ENCODE peak calls at places on chromosomes 3 and 15, in five cellular contexts. One of them, this sample, is unnamed.

GRCh38 chr15:48060396-48060795 is 60.4 kb upstream of the SLC24A5 start:
- DNase-seq in HCT116: no peak
- DNase-seq in hepatocyte: no peak
- DNase-seq in SK-N-SH: no peak
- DNase-seq in OCI-LY7: no peak
- DNase-seq in this sample: no peak

GRCh38 chr3:13535905-13536304 is 13.0 kb upstream of the FBLN2 start:
- DNase-seq in HCT116: no peak
- DNase-seq in hepatocyte: no peak
- DNase-seq in SK-N-SH: peak; percentile 74
- DNase-seq in OCI-LY7: no peak
- DNase-seq in this sample: no peak

GRCh38 chr3:13879946-13880810 is at the start of gene WNT7A:
- DNase-seq in HCT116: no peak
- DNase-seq in hepatocyte: peak; percentile 78
- DNase-seq in SK-N-SH: peak; percentile 91
- DNase-seq in OCI-LY7: no peak
- DNase-seq in this sample: peak; percentile 46

GRCh38 chr3:33437556-33438283 is 2.5 kb downstream of the UBP1 start:
- DNase-seq in HCT116: no peak
- DNase-seq in hepatocyte: peak; percentile 48
- DNase-seq in SK-N-SH: no peak
- DNase-seq in OCI-LY7: peak; percentile 6
- DNase-seq in this sample: peak; percentile 68

GRCh38 chr15:52021128-52021671 is 2.2 kb downstream of the MAPK6 start:
- DNase-seq in HCT116: peak; percentile 54
- DNase-seq in hepatocyte: peak; percentile 86
- DNase-seq in SK-N-SH: peak; percentile 33
- DNase-seq in OCI-LY7: peak; percentile 61
- DNase-seq in this sample: peak; percentile 96

GRCh38 chr3:24487325-24488242 is 7.1 kb downstream of the THRB start:
- DNase-seq in HCT116: no peak
- DNase-seq in hepatocyte: no peak
- DNase-seq in SK-N-SH: no peak
- DNase-seq in OCI-LY7: no peak
- DNase-seq in this sample: no peak

GRCh38 chr15:88653200-88654064 is 14.6 kb downstream of the ISG20 start:
- DNase-seq in HCT116: no peak
- DNase-seq in hepatocyte: no peak
- DNase-seq in SK-N-SH: peak; percentile 59
- DNase-seq in OCI-LY7: no peak
- DNase-seq in this sample: no peak

GRCh38 chr3:12993022-12993622 is 80.1 kb downstream of the IQSEC1 start:
- DNase-seq in HCT116: no peak
- DNase-seq in hepatocyte: peak; percentile 61
- DNase-seq in SK-N-SH: peak; percentile 63
- DNase-seq in OCI-LY7: no peak
- DNase-seq in this sample: peak; percentile 35

GRCh38 chr15:48285329-48286214 is 45.7 kb upstream of the DUT start:
- DNase-seq in HCT116: peak; percentile 72
- DNase-seq in hepatocyte: peak; percentile 86
- DNase-seq in SK-N-SH: peak; percentile 61
- DNase-seq in OCI-LY7: peak; percentile 76
- DNase-seq in this sample: peak; percentile 77

GRCh38 chr3:31614162-31614921 is 81.6 kb downstream of the STT3B start:
- DNase-seq in HCT116: no peak
- DNase-seq in hepatocyte: no peak
- DNase-seq in SK-N-SH: no peak
- DNase-seq in OCI-LY7: no peak
- DNase-seq in this sample: peak; percentile 7

GRCh38 chr3:178155521-178155920 is 380.7 kb upstream of the KCNMB2 start:
- DNase-seq in HCT116: no peak
- DNase-seq in hepatocyte: no peak
- DNase-seq in SK-N-SH: no peak
- DNase-seq in OCI-LY7: no peak
- DNase-seq in this sample: no peak

GRCh38 chr15:74240002-74240568 is 4.0 kb downstream of the CCDC33 start:
- DNase-seq in HCT116: peak; percentile 88
- DNase-seq in hepatocyte: peak; percentile 52
- DNase-seq in SK-N-SH: peak; percentile 82
- DNase-seq in OCI-LY7: no peak
- DNase-seq in this sample: peak; percentile 86

GRCh38 chr3:113436794-113437193 is 4.5 kb downstream of the CFAP44 start:
- DNase-seq in HCT116: no peak
- DNase-seq in hepatocyte: peak; percentile 46
- DNase-seq in SK-N-SH: no peak
- DNase-seq in OCI-LY7: no peak
- DNase-seq in this sample: peak; percentile 81

GRCh38 chr3:160919942-160920341 is 163.9 kb downstream of the PPM1L start:
- DNase-seq in HCT116: no peak
- DNase-seq in hepatocyte: no peak
- DNase-seq in SK-N-SH: no peak
- DNase-seq in OCI-LY7: no peak
- DNase-seq in this sample: no peak

GRCh38 chr3:175399156-175399840 is 540.2 kb downstream of the NAALADL2 start:
- DNase-seq in HCT116: no peak
- DNase-seq in hepatocyte: no peak
- DNase-seq in SK-N-SH: no peak
- DNase-seq in OCI-LY7: no peak
- DNase-seq in this sample: no peak

GRCh38 chr3:129132097-129132866 is 10.7 kb upstream of the RAB43 start:
- DNase-seq in HCT116: no peak
- DNase-seq in hepatocyte: no peak
- DNase-seq in SK-N-SH: no peak
- DNase-seq in OCI-LY7: no peak
- DNase-seq in this sample: no peak

GRCh38 chr15:67824900-67825879 is at the start of gene SKOR1:
- DNase-seq in HCT116: no peak
- DNase-seq in hepatocyte: peak; percentile 62
- DNase-seq in SK-N-SH: peak; percentile 65
- DNase-seq in OCI-LY7: no peak
- DNase-seq in this sample: peak; percentile 70

GRCh38 chr15:31254431-31255175 is 72.0 kb upstream of the KLF13 start:
- DNase-seq in HCT116: no peak
- DNase-seq in hepatocyte: peak; percentile 56
- DNase-seq in SK-N-SH: no peak
- DNase-seq in OCI-LY7: peak; percentile 79
- DNase-seq in this sample: peak; percentile 31

GRCh38 chr15:74727727-74728126 is 2.4 kb upstream of the CYP1A1 start:
- DNase-seq in HCT116: no peak
- DNase-seq in hepatocyte: no peak
- DNase-seq in SK-N-SH: peak; percentile 41
- DNase-seq in OCI-LY7: no peak
- DNase-seq in this sample: no peak

GRCh38 chr3:184582583-184582982 is 21.0 kb downstream of the EPHB3 start:
- DNase-seq in HCT116: no peak
- DNase-seq in hepatocyte: no peak
- DNase-seq in SK-N-SH: no peak
- DNase-seq in OCI-LY7: no peak
- DNase-seq in this sample: peak; percentile 91

GRCh38 chr3:127566801-127567200 is 23.7 kb downstream of the TPRA1 start:
- DNase-seq in HCT116: no peak
- DNase-seq in hepatocyte: no peak
- DNase-seq in SK-N-SH: no peak
- DNase-seq in OCI-LY7: no peak
- DNase-seq in this sample: peak; percentile 29

GRCh38 chr3:78604328-78604727 is 1163.5 kb downstream of the ROBO1 start:
- DNase-seq in HCT116: no peak
- DNase-seq in hepatocyte: no peak
- DNase-seq in SK-N-SH: no peak
- DNase-seq in OCI-LY7: no peak
- DNase-seq in this sample: peak; percentile 77

GRCh38 chr3:195212033-195212748 is 58.8 kb downstream of the XXYLT1 start:
- DNase-seq in HCT116: no peak
- DNase-seq in hepatocyte: no peak
- DNase-seq in SK-N-SH: no peak
- DNase-seq in OCI-LY7: no peak
- DNase-seq in this sample: no peak

GRCh38 chr3:38985581-38985980 is 66.2 kb downstream of the SCN11A start:
- DNase-seq in HCT116: no peak
- DNase-seq in hepatocyte: no peak
- DNase-seq in SK-N-SH: no peak
- DNase-seq in OCI-LY7: no peak
- DNase-seq in this sample: peak; percentile 85

GRCh38 chr3:173465112-173465511 is 67.6 kb downstream of the NLGN1 start:
- DNase-seq in HCT116: no peak
- DNase-seq in hepatocyte: no peak
- DNase-seq in SK-N-SH: no peak
- DNase-seq in OCI-LY7: no peak
- DNase-seq in this sample: peak; percentile 85

GRCh38 chr3:65604863-65605526 is 433.7 kb downstream of the MAGI1 start:
- DNase-seq in HCT116: no peak
- DNase-seq in hepatocyte: no peak
- DNase-seq in SK-N-SH: no peak
- DNase-seq in OCI-LY7: no peak
- DNase-seq in this sample: peak; percentile 80

GRCh38 chr3:59247402-59247841 is 197.6 kb upstream of the CFAP20DC start:
- DNase-seq in HCT116: no peak
- DNase-seq in hepatocyte: no peak
- DNase-seq in SK-N-SH: no peak
- DNase-seq in OCI-LY7: no peak
- DNase-seq in this sample: no peak

DNA sequence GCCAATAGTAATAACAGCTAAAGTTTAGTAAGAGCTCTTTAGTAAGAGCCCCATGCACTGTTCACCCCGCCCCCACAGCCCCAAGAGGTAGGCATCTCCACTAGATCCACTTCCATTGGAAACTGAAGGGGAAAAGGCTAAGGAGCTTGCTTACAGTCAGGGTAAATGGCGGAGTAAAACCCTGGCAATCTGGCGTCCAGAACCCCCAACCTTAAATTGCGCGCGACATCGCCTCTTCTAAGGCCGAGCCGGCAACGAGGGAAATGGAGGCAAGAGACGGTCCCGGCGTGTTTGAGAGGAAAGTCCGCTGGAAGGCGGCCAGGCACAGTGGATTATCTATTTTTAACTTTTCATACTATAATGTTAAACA is 628 bp upstream of the C3orf38 start:
- DNase-seq in HCT116: peak; percentile 3
- DNase-seq in hepatocyte: no peak
- DNase-seq in SK-N-SH: peak; percentile 47
- DNase-seq in OCI-LY7: no peak
- DNase-seq in this sample: peak; percentile 68
- H3K9me2 ChIP-seq in HCT116: no peaks in the 10 kb centered on the region
- H3K9me2 ChIP-seq in hepatocyte: no peaks in the 10 kb centered on the region
- H3K9me2 ChIP-seq in SK-N-SH: no peaks in the 10 kb centered on the region
- H3K9me2 ChIP-seq in OCI-LY7: no peaks in the 10 kb centered on the region
- H3K9me2 ChIP-seq in this sample: no peaks in the 10 kb centered on the region

GRCh38 chr15:64530472-64530871 is 70.1 kb downstream of the ZNF609 start:
- DNase-seq in HCT116: no peak
- DNase-seq in hepatocyte: no peak
- DNase-seq in SK-N-SH: no peak
- DNase-seq in OCI-LY7: no peak
- DNase-seq in this sample: no peak

GRCh38 chr15:64535460-64536243 is 75.3 kb downstream of the ZNF609 start:
- DNase-seq in HCT116: no peak
- DNase-seq in hepatocyte: no peak
- DNase-seq in SK-N-SH: no peak
- DNase-seq in OCI-LY7: no peak
- DNase-seq in this sample: no peak

GRCh38 chr15:64532921-64533320 is 72.5 kb downstream of the ZNF609 start:
- DNase-seq in HCT116: no peak
- DNase-seq in hepatocyte: no peak
- DNase-seq in SK-N-SH: no peak
- DNase-seq in OCI-LY7: no peak
- DNase-seq in this sample: no peak

GRCh38 chr15:64528871-64529270 is 68.5 kb downstream of the ZNF609 start:
- DNase-seq in HCT116: no peak
- DNase-seq in hepatocyte: no peak
- DNase-seq in SK-N-SH: no peak
- DNase-seq in OCI-LY7: no peak
- DNase-seq in this sample: no peak

GRCh38 chr15:64532515-64532914 is 72.1 kb downstream of the ZNF609 start:
- DNase-seq in HCT116: no peak
- DNase-seq in hepatocyte: no peak
- DNase-seq in SK-N-SH: no peak
- DNase-seq in OCI-LY7: no peak
- DNase-seq in this sample: no peak
- H3K79me2 ChIP-seq in HCT116: peaks cover 85% of the 10 kb centered on the region
- H3K79me2 ChIP-seq in hepatocyte: peaks cover 92% of the 10 kb centered on the region
- H3K79me2 ChIP-seq in SK-N-SH: peaks cover 92% of the 10 kb centered on the region
- H3K79me2 ChIP-seq in OCI-LY7: peaks cover 18% of the 10 kb centered on the region
- H3K79me2 ChIP-seq in this sample: peaks cover 96% of the 10 kb centered on the region

GRCh38 chr15:83999396-84000120 is 236.0 kb upstream of the GOLGA6L4 start:
- DNase-seq in HCT116: no peak
- DNase-seq in hepatocyte: no peak
- DNase-seq in SK-N-SH: no peak
- DNase-seq in OCI-LY7: no peak
- DNase-seq in this sample: peak; percentile 2

GRCh38 chr15:83991163-83991562 is 244.4 kb upstream of the GOLGA6L4 start:
- DNase-seq in HCT116: no peak
- DNase-seq in hepatocyte: no peak
- DNase-seq in SK-N-SH: no peak
- DNase-seq in OCI-LY7: no peak
- DNase-seq in this sample: no peak

GRCh38 chr15:83998486-83998885 is 237.1 kb upstream of the GOLGA6L4 start:
- DNase-seq in HCT116: no peak
- DNase-seq in hepatocyte: no peak
- DNase-seq in SK-N-SH: no peak
- DNase-seq in OCI-LY7: no peak
- DNase-seq in this sample: no peak

GRCh38 chr15:83992356-83993031 is 243.1 kb upstream of the GOLGA6L4 start:
- DNase-seq in HCT116: no peak
- DNase-seq in hepatocyte: no peak
- DNase-seq in SK-N-SH: no peak
- DNase-seq in OCI-LY7: no peak
- DNase-seq in this sample: no peak

GRCh38 chr15:83993591-83993990 is 242.0 kb upstream of the GOLGA6L4 start:
- DNase-seq in HCT116: no peak
- DNase-seq in hepatocyte: no peak
- DNase-seq in SK-N-SH: no peak
- DNase-seq in OCI-LY7: peak; percentile 12
- DNase-seq in this sample: no peak
- H3K4me2 ChIP-seq in HCT116: no peak overlapping the region
- H3K4me2 ChIP-seq in hepatocyte: no peak overlapping the region
- H3K4me2 ChIP-seq in SK-N-SH: no peak overlapping the region
- H3K4me2 ChIP-seq in OCI-LY7: no peak overlapping the region
- H3K4me2 ChIP-seq in this sample: no peak overlapping the region

DNA sequence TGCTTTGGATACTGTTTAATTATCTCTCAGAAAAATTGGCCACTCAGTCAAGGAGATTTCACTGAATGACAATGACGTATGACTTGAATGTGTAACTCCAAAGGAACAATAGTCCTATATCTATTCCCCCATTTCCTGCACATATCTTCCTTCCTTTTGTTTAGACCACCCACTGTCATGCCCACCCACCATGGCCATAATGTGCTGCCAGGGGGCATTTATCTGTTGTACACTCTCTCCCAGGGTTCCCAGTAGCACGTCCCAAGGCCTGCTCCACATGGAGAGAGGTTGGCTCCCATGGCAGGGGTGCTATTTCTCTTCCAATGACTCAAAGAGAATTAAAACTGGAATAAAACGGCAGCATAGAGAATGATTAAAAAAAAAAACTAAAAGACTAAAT is 36.8 kb upstream of the CTNNB1 start:
- DNase-seq in HCT116: no peak
- DNase-seq in hepatocyte: no peak
- DNase-seq in SK-N-SH: no peak
- DNase-seq in OCI-LY7: no peak
- DNase-seq in this sample: no peak
- H3K9me2 ChIP-seq in HCT116: no peaks in the 10 kb centered on the region
- H3K9me2 ChIP-seq in hepatocyte: no peaks in the 10 kb centered on the region
- H3K9me2 ChIP-seq in SK-N-SH: no peaks in the 10 kb centered on the region
- H3K9me2 ChIP-seq in OCI-LY7: no peaks in the 10 kb centered on the region
- H3K9me2 ChIP-seq in this sample: no peaks in the 10 kb centered on the region